ENCODE peak calls at places on chromosomes 13 and 19, in seven cellular contexts. N is sigmoid colon; D is stomach; F is tibial artery; Q is stimulated activated naive CD4-positive, alpha-beta T cell; A is CD8-positive, alpha-beta T cell; G is stimulated activated CD4-positive, alpha-beta T cell treated with anti-CD3 and anti-CD28 coated beads, Interleukin-12 subunit alpha, Interleukin-12 subunit beta, amount 100 ng/mL, for 4 hours. R is an unnamed sample.

GRCh38 chr19:29519146-29519545 is 6.6 kb upstream of the VSTM2B start:
- DNase-seq in A (no peak), D (no peak), N (no peak), F (no peak), G (no peak), Q (no peak), R (no peak)

GRCh38 chr13:25231537-25231936 is 55.8 kb downstream of the MTMR6 start:
- DNase-seq in N (no peak), Q (no peak), F (no peak), G (no peak), A (no peak), D (no peak), R (no peak)

GRCh38 chr13:94416454-94417080 is 62.9 kb downstream of the DCT start:
- DNase-seq in F (no peak), N (no peak), Q (no peak), A (no peak), G (no peak), D (no peak), R (no peak)

GRCh38 chr13:40485611-40486517 is 180.6 kb downstream of the FOXO1 start:
- DNase-seq in F (no peak), G (peak; percentile 47), A (peak; percentile 79), Q (peak; percentile 86), D (no peak), N (no peak), R (no peak)

GRCh38 chr13:97344250-97345175 is 89.5 kb upstream of the RAP2A start:
- DNase-seq in A (peak; percentile 54), Q (peak; percentile 38), D (peak; percentile 62), G (peak; percentile 33), N (peak; percentile 81), F (peak; percentile 63), R (peak; percentile 76)

GRCh38 chr13:46995874-46996273 is 99.0 kb upstream of the HTR2A start:
- DNase-seq in Q (no peak), G (no peak), F (no peak), D (no peak), N (no peak), A (no peak), R (no peak)

GRCh38 chr19:2554856-2555255 is 78.9 kb downstream of the GADD45B start:
- DNase-seq in Q (no peak), N (peak; percentile 66), F (no peak), A (no peak), G (no peak), D (no peak), R (no peak)

GRCh38 chr19:33171916-33172359 is 22.2 kb upstream of the LRP3 start:
- DNase-seq in A (no peak), G (no peak), D (no peak), Q (no peak), F (no peak), N (no peak), R (no peak)

GRCh38 chr13:29465741-29466293 is 129.7 kb downstream of the SLC7A1 start:
- DNase-seq in F (peak; percentile 41), D (peak; percentile 31), A (no peak), Q (no peak), G (no peak), N (peak; percentile 81), R (no peak)

R was measured in globus pallidus.